ENCODE peak calls at places on chromosomes 5 and 9, in four cellular contexts. J, B, L and G are unnamed samples. For H3K4me1, the result is how much of the 10 kb centered on the place peaks cover.

GRCh38 chr9:131999692-132000551 is 79.7 kb downstream of the MED27 start:
- DNase-seq in J (no peak), B (no peak), L (no peak), G (no peak)

GRCh38 chr5:150538007-150538917 is 30.3 kb downstream of the NDST1 start:
- DNase-seq in J (no peak), B (no peak), L (no peak), G (no peak)

GRCh38 chr5:43007246-43007910 is 32.7 kb downstream of the ANXA2R start:
- DNase-seq in J (peak), B (peak), L (peak), G (peak)

GRCh38 chr9:34463098-34463900 is 4.7 kb downstream of the DNAI1 start:
- DNase-seq in J (peak), B (no peak), L (no peak), G (no peak)

GRCh38 chr5:56751914-56752313 is 63.4 kb upstream of the MAP3K1 start:
- DNase-seq in J (no peak), B (no peak), L (no peak), G (no peak)

GRCh38 chr5:178083942-178084341 is 29.4 kb upstream of the N4BP3 start:
- DNase-seq in J (no peak), B (no peak), L (no peak), G (no peak)

GRCh38 chr9:114112778-114113585 is 13.9 kb upstream of the KIF12 start:
- DNase-seq in J (no peak), B (peak), L (peak), G (peak)

GRCh38 chr9:99820330-99821186 is 1.1 kb upstream of the NR4A3 start:
- DNase-seq in J (no peak), B (peak), L (peak), G (peak)

GRCh38 chr9:104810421-104811339 is 46.8 kb downstream of the NIPSNAP3B start:
- DNase-seq in J (no peak), B (no peak), L (no peak), G (peak)

GRCh38 chr9:109779711-109780452 is at the start of gene PALM2AKAP2:
- DNase-seq in J (peak), B (peak), L (peak), G (peak)

GRCh38 chr5:38466444-38467189 is 89.8 kb downstream of the LIFR start:
- DNase-seq in J (no peak), B (peak), L (peak), G (peak)

GRCh38 chr9:95641591-95641990 is 124.8 kb upstream of the PTCH1 start:
- DNase-seq in J (no peak), B (no peak), L (no peak), G (no peak)

DNA sequence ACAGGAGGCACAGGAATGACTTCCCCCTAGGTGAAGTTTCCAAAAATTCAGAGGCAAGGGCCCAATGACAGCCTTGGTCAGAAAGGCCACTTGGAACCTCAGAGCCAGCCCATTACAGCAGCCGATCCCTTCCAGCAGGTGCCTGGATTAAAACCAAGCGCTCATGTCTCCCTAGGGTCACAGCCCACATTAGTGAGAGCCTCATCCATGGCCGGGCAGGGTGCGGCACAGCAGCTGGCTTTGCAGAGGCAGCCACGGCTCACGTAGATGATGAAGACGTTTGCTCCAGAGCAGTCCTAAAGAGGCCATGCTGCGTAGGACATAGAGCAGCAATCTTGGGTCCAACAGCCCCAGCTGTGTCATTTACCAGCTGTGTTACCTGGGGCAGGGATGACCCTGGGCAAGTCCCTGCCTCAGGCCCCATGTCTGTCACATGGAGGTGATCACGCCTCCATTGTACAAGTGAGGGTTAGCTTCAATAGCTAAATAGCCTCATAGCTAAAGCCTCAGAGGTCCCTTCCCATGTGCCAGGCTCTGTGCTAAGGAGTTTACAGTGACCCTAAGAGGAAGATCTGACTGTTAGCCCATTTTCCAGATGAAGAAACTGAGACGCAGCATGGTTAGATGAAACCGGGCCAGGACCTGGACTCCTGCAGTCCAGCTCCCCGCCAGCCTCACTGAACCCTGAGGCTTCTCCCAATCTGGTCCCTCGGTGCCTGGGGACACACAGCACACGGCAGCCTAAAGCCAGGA is 39.2 kb downstream of the NEK6 start:
- DNase-seq in J (no peak), B (no peak), L (no peak), G (no peak)
- TF ChIP-seq CTCF in J (no peak), B (no peak), L (no peak), G (no peak)

DNA sequence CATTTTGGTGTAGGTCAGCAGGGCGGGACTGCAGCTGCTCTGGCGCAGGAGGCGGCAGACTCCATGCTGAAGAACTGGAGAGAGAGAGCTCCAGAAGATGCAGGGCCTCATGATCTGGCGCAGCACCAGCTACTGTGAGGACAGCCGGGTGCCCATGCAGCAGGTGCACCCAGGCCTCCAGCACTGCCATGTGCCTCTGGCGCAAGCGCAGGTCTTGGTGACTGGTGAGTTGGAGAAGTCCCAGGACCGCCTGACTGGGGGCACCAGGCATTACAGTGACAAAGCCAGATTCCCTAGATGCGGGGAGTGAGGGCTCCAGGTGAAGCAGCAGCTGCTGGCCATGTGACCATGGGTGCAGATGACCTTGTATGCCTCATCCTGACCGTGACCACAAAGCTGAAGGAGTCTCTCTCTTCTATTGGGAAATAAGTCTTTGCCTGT is 24.3 kb upstream of the EXOC3 start:
- DNase-seq in J (no peak), B (peak), L (no peak), G (peak)
- H3K27ac ChIP-seq in J (no peak), B (no peak), L (no peak), G (peak)

GRCh38 chr5:142357469-142358090 is 32.8 kb upstream of the SPRY4 start:
- DNase-seq in J (no peak), B (no peak), L (peak), G (no peak)

GRCh38 chr5:142358121-142358520 is 33.3 kb upstream of the SPRY4 start:
- DNase-seq in J (no peak), B (no peak), L (no peak), G (no peak)

GRCh38 chr5:142358648-142359047 is 33.8 kb upstream of the SPRY4 start:
- DNase-seq in J (no peak), B (no peak), L (no peak), G (no peak)

GRCh38 chr5:142360607-142361120 is 35.8 kb upstream of the SPRY4 start:
- DNase-seq in J (peak), B (no peak), L (no peak), G (no peak)

GRCh38 chr5:142360051-142360498 is 35.3 kb upstream of the SPRY4 start:
- DNase-seq in J (no peak), B (no peak), L (no peak), G (no peak)
- H3K4me1 ChIP-seq in J (under half), B (under half), L (under half), G (under half)

GRCh38 chr5:135217669-135218485 is 181.2 kb downstream of the MACROH2A1 start:
- DNase-seq in J (no peak), B (no peak), L (no peak), G (no peak)
- TF ChIP-seq CTCF in J (peak), B (no peak), L (no peak), G (no peak)

GRCh38 chr5:107467137-107467932 is 203.4 kb downstream of the EFNA5 start:
- DNase-seq in J (no peak), B (no peak), L (no peak), G (no peak)

GRCh38 chr5:107466233-107466769 is 204.4 kb downstream of the EFNA5 start:
- DNase-seq in J (no peak), B (no peak), L (no peak), G (no peak)

GRCh38 chr5:107463731-107464130 is 207.0 kb downstream of the EFNA5 start:
- DNase-seq in J (no peak), B (no peak), L (no peak), G (no peak)

GRCh38 chr5:107464403-107464802 is 206.3 kb downstream of the EFNA5 start:
- DNase-seq in J (no peak), B (no peak), L (no peak), G (no peak)

GRCh38 chr5:107464876-107465275 is 205.9 kb downstream of the EFNA5 start:
- DNase-seq in J (no peak), B (no peak), L (no peak), G (no peak)
- H3K27ac ChIP-seq in J (no peak), B (no peak), L (no peak), G (no peak)

GRCh38 chr5:131384181-131384580 is 120.3 kb downstream of the CDC42SE2 start:
- DNase-seq in J (no peak), B (no peak), L (no peak), G (no peak)

GRCh38 chr5:131382407-131383395 is 118.8 kb downstream of the CDC42SE2 start:
- DNase-seq in J (peak), B (no peak), L (peak), G (no peak)

GRCh38 chr5:131379723-131380122 is 115.9 kb downstream of the CDC42SE2 start:
- DNase-seq in J (no peak), B (no peak), L (peak), G (no peak)

GRCh38 chr5:131381011-131381410 is 117.2 kb downstream of the CDC42SE2 start:
- DNase-seq in J (no peak), B (no peak), L (no peak), G (no peak)

DNA sequence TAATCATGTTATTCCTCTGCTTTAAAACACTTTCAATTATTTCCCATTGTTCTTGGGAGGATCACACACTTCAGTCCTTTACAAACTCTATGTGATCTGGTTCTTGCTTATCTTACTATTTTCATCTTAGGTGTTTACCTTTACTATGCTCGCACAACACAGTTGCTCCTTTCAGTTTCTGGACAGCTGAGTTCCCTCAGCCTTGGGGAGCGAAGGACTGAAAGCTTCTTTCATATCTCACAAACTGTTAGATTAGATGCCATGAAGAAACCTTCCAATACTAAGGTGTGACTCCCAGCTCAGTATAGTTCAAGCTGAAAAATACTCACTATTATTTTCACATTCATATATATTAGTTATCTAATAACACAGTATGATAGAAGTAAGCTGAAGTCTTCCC is 117.9 kb downstream of the CDC42SE2 start:
- DNase-seq in J (no peak), B (no peak), L (no peak), G (no peak)
- H3K4me1 ChIP-seq in J (under half), B (under half), L (half or more), G (under half)